ENCODE peak calls at places on chromosomes 6 and 20, in nine cellular contexts. O is stimulated activated CD4-positive, alpha-beta T cell treated with anti-CD3 and anti-CD28 coated beads, Interleukin-1b, Interleukin-23, amount 100 ng/mL, for 24 hours; P is nucleus accumbens; N is activated naive CD4-positive, alpha-beta T cell treated with anti-CD3 and anti-CD28 coated beads for 36 hours; T is ACHN; R is activated CD4-positive, CD25-positive, alpha-beta regulatory T cell treated with anti-CD3 and anti-CD28 coated beads, Interleukin-2, amount 50 U/mL, for 72 hours; S is stromal cell of bone marrow; Z is fibroblast of the aortic adventitia; G is HT1080. D is an unnamed sample.

GRCh38 chr6:116127771-116128493 is 2.0 kb upstream of the COL10A1 start:
- DNase-seq in R (no peak), O (no peak), S (no peak), Z (peak; percentile 41), G (no peak), P (no peak), T (no peak), N (no peak), D (no peak)

GRCh38 chr6:106092279-106092678 is 6.1 kb downstream of the PRDM1 start:
- DNase-seq in R (no peak), Z (no peak), N (no peak), O (no peak), G (no peak), T (no peak), P (no peak), S (no peak), D (no peak)

GRCh38 chr6:153167026-153167891 is 36.2 kb upstream of the RGS17 start:
- DNase-seq in P (no peak), Z (peak; percentile 87), O (no peak), T (peak; percentile 81), R (no peak), G (peak; percentile 93), N (no peak), S (peak; percentile 80), D (peak; percentile 78)

GRCh38 chr6:151762817-151763216 is 44.7 kb upstream of the ESR1 start:
- DNase-seq in G (no peak), T (no peak), S (no peak), R (no peak), Z (no peak), O (no peak), P (no peak), N (no peak), D (no peak)

GRCh38 chr6:24517659-24518538 is 23.1 kb downstream of the ALDH5A1 start:
- DNase-seq in R (no peak), O (no peak), Z (no peak), T (no peak), S (no peak), P (no peak), G (no peak), N (no peak), D (peak; percentile 77)

GRCh38 chr6:89375427-89375868 is 22.9 kb upstream of the UBE2J1 start:
- DNase-seq in S (no peak), O (no peak), G (no peak), N (peak; percentile 63), T (peak; percentile 58), Z (no peak), R (peak; percentile 41), P (no peak), D (peak; percentile 50)

GRCh38 chr6:38676236-38676973 is 26.5 kb downstream of the GLO1 start:
- DNase-seq in Z (no peak), O (no peak), S (no peak), T (no peak), P (no peak), G (no peak), N (no peak), R (no peak), D (no peak)

GRCh38 chr6:159008656-159009288 is 8.8 kb upstream of the RSPH3 start:
- DNase-seq in Z (peak; percentile 47), T (peak; percentile 38), S (no peak), N (no peak), O (no peak), P (no peak), R (no peak), G (no peak), D (no peak)

GRCh38 chr6:152318278-152318677 is 318.9 kb downstream of the SYNE1 start:
- DNase-seq in T (no peak), N (no peak), P (no peak), S (peak; percentile 41), R (no peak), G (peak; percentile 15), Z (peak; percentile 21), O (no peak), D (no peak)

GRCh38 chr20:610130-611046 is at the start of gene TCF15:
- DNase-seq in S (no peak), R (no peak), G (no peak), Z (no peak), P (no peak), O (no peak), N (no peak), T (no peak), D (no peak)

GRCh38 chr20:58129736-58130135 is 98.7 kb downstream of the ANKRD60 start:
- DNase-seq in G (no peak), N (no peak), R (no peak), T (no peak), S (no peak), O (no peak), P (no peak), Z (no peak), D (no peak)

D was measured in Caki2.